ENCODE peak calls at places on chromosome 22, in seven cellular contexts. O, Y, H, F, S, M and J are unnamed samples.

GRCh38 chr22:42970029-42970428 is 44.9 kb downstream of the PACSIN2 start:
- DNase-seq in H (no peak), M (peak), Y (peak), S (no peak), O (no peak), F (no peak), J (no peak)

GRCh38 chr22:48477031-48477721 is 1350.5 kb downstream of the BRD1 start:
- DNase-seq in F (no peak), H (peak), M (no peak), S (peak), O (no peak), Y (no peak), J (no peak)

GRCh38 chr22:32811788-32812187 is 10.3 kb downstream of the TIMP3 start:
- DNase-seq in H (no peak), S (no peak), Y (no peak), F (no peak), O (no peak), M (no peak), J (no peak)

GRCh38 chr22:23913661-23914353 is 19.6 kb downstream of the MIF start:
- DNase-seq in O (peak), H (peak), S (peak), F (peak), Y (peak), M (peak), J (peak)

GRCh38 chr22:31575190-31575589 is 78.9 kb downstream of the SFI1 start:
- DNase-seq in F (no peak), M (no peak), H (peak), Y (no peak), S (no peak), O (no peak), J (no peak)

GRCh38 chr22:32389685-32390084 is 22.4 kb downstream of the RTCB start:
- DNase-seq in Y (no peak), M (no peak), F (no peak), S (no peak), H (no peak), O (no peak), J (no peak)

GRCh38 chr22:46966495-46966845 is 204.0 kb downstream of the TBC1D22A start:
- DNase-seq in S (no peak), M (no peak), Y (no peak), F (no peak), H (no peak), O (no peak), J (no peak)

GRCh38 chr22:35299217-35299716 is 427 bp upstream of the TOM1 start:
- DNase-seq in O (peak), Y (no peak), S (no peak), M (no peak), F (peak), H (no peak), J (no peak)

GRCh38 chr22:33116846-33117547 is 58.8 kb upstream of the SYN3 start:
- DNase-seq in H (no peak), M (no peak), O (no peak), Y (no peak), S (no peak), F (no peak), J (no peak)

GRCh38 chr22:45599836-45600577 is 71.6 kb upstream of the ATXN10 start:
- DNase-seq in M (no peak), H (no peak), F (no peak), S (no peak), O (no peak), Y (no peak), J (no peak)